ENCODE peak calls at places on chromosomes 6 and 20, in four cellular contexts. F is mucosa of descending colon, D is neural crest cell, T is NAMALWA. U is an unnamed sample.

GRCh38 chr6:43806041-43806757 is 36.2 kb downstream of the VEGFA start:
- DNase-seq in F (peak), D (no peak), T (no peak), U (no peak)

GRCh38 chr6:161922631-161923119 is 648.8 kb upstream of the AGPAT4 start:
- DNase-seq in F (peak), D (peak), T (peak), U (peak)

GRCh38 chr20:64228751-64229518 is 26.6 kb upstream of the PCMTD2 start:
- DNase-seq in F (peak), D (no peak), T (no peak), U (no peak)

GRCh38 chr6:137297887-137298286 is 78.7 kb upstream of the IFNGR1 start:
- DNase-seq in F (no peak), D (peak), T (no peak), U (no peak)

GRCh38 chr20:32207211-32207625 is 325 bp downstream of the PLAGL2 start:
- DNase-seq in F (no peak), D (peak), T (peak), U (no peak)

GRCh38 chr20:51560550-51561307 is 18.2 kb upstream of the NFATC2 start:
- DNase-seq in F (no peak), D (no peak), T (no peak), U (no peak)

GRCh38 chr6:15499591-15499990 is 163.2 kb downstream of the DTNBP1 start:
- DNase-seq in F (no peak), D (no peak), T (no peak), U (no peak)

GRCh38 chr6:70657706-70658105 is 10.0 kb upstream of the SMAP1 start:
- DNase-seq in F (no peak), D (no peak), T (no peak), U (no peak)

GRCh38 chr6:145137425-145137824 is 597.9 kb downstream of the EPM2A start:
- DNase-seq in F (no peak), D (no peak), T (peak), U (no peak)

GRCh38 chr6:7909323-7910276 is 988 bp downstream of the TXNDC5 start:
- DNase-seq in F (peak), D (peak), T (peak), U (no peak)

U was measured in GM04504.